ENCODE peak calls at places on chromosomes 13 and 19, in nine cellular contexts. One of them, this sample, is unnamed.

GRCh38 chr19:20503536-20503935 is 62.0 kb downstream of the ZNF737 start:
- DNase-seq in tibial nerve: no peak
- DNase-seq in tibial artery: no peak
- DNase-seq in mucosa of descending colon: no peak
- DNase-seq in fibroblast of pulmonary artery: peak; percentile 25
- DNase-seq in uterus: peak; percentile 35
- DNase-seq in testis: no peak
- DNase-seq in CD4-positive, alpha-beta T cell: no peak
- DNase-seq in colonic mucosa: no peak
- DNase-seq in this sample: no peak

GRCh38 chr13:91346848-91347211 is 657 bp upstream of the MIR17HG start:
- DNase-seq in tibial nerve: no peak
- DNase-seq in tibial artery: no peak
- DNase-seq in mucosa of descending colon: peak; percentile 43
- DNase-seq in fibroblast of pulmonary artery: peak; percentile 7
- DNase-seq in uterus: no peak
- DNase-seq in testis: no peak
- DNase-seq in CD4-positive, alpha-beta T cell: peak; percentile 45
- DNase-seq in colonic mucosa: peak; percentile 42
- DNase-seq in this sample: no peak

GRCh38 chr13:107170270-107170931 is 602.5 kb upstream of the ARGLU1 start:
- DNase-seq in tibial nerve: no peak
- DNase-seq in tibial artery: no peak
- DNase-seq in mucosa of descending colon: no peak
- DNase-seq in fibroblast of pulmonary artery: no peak
- DNase-seq in uterus: no peak
- DNase-seq in testis: no peak
- DNase-seq in CD4-positive, alpha-beta T cell: no peak
- DNase-seq in colonic mucosa: no peak
- DNase-seq in this sample: no peak

GRCh38 chr19:38361633-38362075 is 12.7 kb upstream of the PSMD8 start:
- DNase-seq in tibial nerve: peak; percentile 19
- DNase-seq in tibial artery: peak; percentile 61
- DNase-seq in mucosa of descending colon: peak; percentile 77
- DNase-seq in fibroblast of pulmonary artery: peak; percentile 65
- DNase-seq in uterus: peak; percentile 49
- DNase-seq in testis: peak; percentile 83
- DNase-seq in CD4-positive, alpha-beta T cell: peak; percentile 57
- DNase-seq in colonic mucosa: peak; percentile 84
- DNase-seq in this sample: no peak

GRCh38 chr13:95128045-95128643 is 173.1 kb downstream of the ABCC4 start:
- DNase-seq in tibial nerve: no peak
- DNase-seq in tibial artery: no peak
- DNase-seq in mucosa of descending colon: no peak
- DNase-seq in fibroblast of pulmonary artery: no peak
- DNase-seq in uterus: no peak
- DNase-seq in testis: no peak
- DNase-seq in CD4-positive, alpha-beta T cell: no peak
- DNase-seq in colonic mucosa: no peak
- DNase-seq in this sample: no peak

GRCh38 chr19:39946532-39946931 is 12.1 kb upstream of the FCGBP start:
- DNase-seq in tibial nerve: no peak
- DNase-seq in tibial artery: no peak
- DNase-seq in mucosa of descending colon: no peak
- DNase-seq in fibroblast of pulmonary artery: peak; percentile 47
- DNase-seq in uterus: no peak
- DNase-seq in testis: no peak
- DNase-seq in CD4-positive, alpha-beta T cell: no peak
- DNase-seq in colonic mucosa: no peak
- DNase-seq in this sample: no peak

GRCh38 chr13:23160241-23161175 is 20.3 kb upstream of the SGCG start:
- DNase-seq in tibial nerve: no peak
- DNase-seq in tibial artery: no peak
- DNase-seq in mucosa of descending colon: no peak
- DNase-seq in fibroblast of pulmonary artery: no peak
- DNase-seq in uterus: no peak
- DNase-seq in testis: no peak
- DNase-seq in CD4-positive, alpha-beta T cell: no peak
- DNase-seq in colonic mucosa: no peak
- DNase-seq in this sample: no peak

GRCh38 chr19:9597027-9597426 is 12.7 kb upstream of the ZNF121 start:
- DNase-seq in tibial nerve: no peak
- DNase-seq in tibial artery: no peak
- DNase-seq in mucosa of descending colon: no peak
- DNase-seq in fibroblast of pulmonary artery: peak; percentile 77
- DNase-seq in uterus: no peak
- DNase-seq in testis: no peak
- DNase-seq in CD4-positive, alpha-beta T cell: no peak
- DNase-seq in colonic mucosa: no peak
- DNase-seq in this sample: no peak

GRCh38 chr13:106381083-106381482 is 154.4 kb downstream of the EFNB2 start:
- DNase-seq in tibial nerve: no peak
- DNase-seq in tibial artery: no peak
- DNase-seq in mucosa of descending colon: peak; percentile 10
- DNase-seq in fibroblast of pulmonary artery: peak; percentile 79
- DNase-seq in uterus: no peak
- DNase-seq in testis: no peak
- DNase-seq in CD4-positive, alpha-beta T cell: no peak
- DNase-seq in colonic mucosa: no peak
- DNase-seq in this sample: no peak

GRCh38 chr13:82803341-82803740 is 1078.9 kb downstream of the SLITRK1 start:
- DNase-seq in tibial nerve: no peak
- DNase-seq in tibial artery: no peak
- DNase-seq in mucosa of descending colon: no peak
- DNase-seq in fibroblast of pulmonary artery: peak; percentile 26
- DNase-seq in uterus: no peak
- DNase-seq in testis: no peak
- DNase-seq in CD4-positive, alpha-beta T cell: no peak
- DNase-seq in colonic mucosa: no peak
- DNase-seq in this sample: no peak

GRCh38 chr19:29674374-29675119 is 9.3 kb downstream of the PLEKHF1 start:
- DNase-seq in tibial nerve: no peak
- DNase-seq in tibial artery: no peak
- DNase-seq in mucosa of descending colon: no peak
- DNase-seq in fibroblast of pulmonary artery: no peak
- DNase-seq in uterus: no peak
- DNase-seq in testis: no peak
- DNase-seq in CD4-positive, alpha-beta T cell: no peak
- DNase-seq in colonic mucosa: no peak
- DNase-seq in this sample: no peak

GRCh38 chr19:518292-519231 is 11.3 kb downstream of the TPGS1 start:
- DNase-seq in tibial nerve: no peak
- DNase-seq in tibial artery: no peak
- DNase-seq in mucosa of descending colon: peak; percentile 59
- DNase-seq in fibroblast of pulmonary artery: peak; percentile 74
- DNase-seq in uterus: peak; percentile 56
- DNase-seq in testis: no peak
- DNase-seq in CD4-positive, alpha-beta T cell: peak; percentile 70
- DNase-seq in colonic mucosa: no peak
- DNase-seq in this sample: no peak
- TF ChIP-seq CTCF in tibial nerve: no peak
- TF ChIP-seq CTCF in tibial artery: no peak
- TF ChIP-seq CTCF in mucosa of descending colon: no peak
- TF ChIP-seq CTCF in fibroblast of pulmonary artery: no peak
- TF ChIP-seq CTCF in uterus: peak; percentile 5
- TF ChIP-seq CTCF in testis: no peak
- TF ChIP-seq CTCF in CD4-positive, alpha-beta T cell: peak; percentile 17
- TF ChIP-seq CTCF in colonic mucosa: no peak
- TF ChIP-seq CTCF in this sample: no peak

DNA sequence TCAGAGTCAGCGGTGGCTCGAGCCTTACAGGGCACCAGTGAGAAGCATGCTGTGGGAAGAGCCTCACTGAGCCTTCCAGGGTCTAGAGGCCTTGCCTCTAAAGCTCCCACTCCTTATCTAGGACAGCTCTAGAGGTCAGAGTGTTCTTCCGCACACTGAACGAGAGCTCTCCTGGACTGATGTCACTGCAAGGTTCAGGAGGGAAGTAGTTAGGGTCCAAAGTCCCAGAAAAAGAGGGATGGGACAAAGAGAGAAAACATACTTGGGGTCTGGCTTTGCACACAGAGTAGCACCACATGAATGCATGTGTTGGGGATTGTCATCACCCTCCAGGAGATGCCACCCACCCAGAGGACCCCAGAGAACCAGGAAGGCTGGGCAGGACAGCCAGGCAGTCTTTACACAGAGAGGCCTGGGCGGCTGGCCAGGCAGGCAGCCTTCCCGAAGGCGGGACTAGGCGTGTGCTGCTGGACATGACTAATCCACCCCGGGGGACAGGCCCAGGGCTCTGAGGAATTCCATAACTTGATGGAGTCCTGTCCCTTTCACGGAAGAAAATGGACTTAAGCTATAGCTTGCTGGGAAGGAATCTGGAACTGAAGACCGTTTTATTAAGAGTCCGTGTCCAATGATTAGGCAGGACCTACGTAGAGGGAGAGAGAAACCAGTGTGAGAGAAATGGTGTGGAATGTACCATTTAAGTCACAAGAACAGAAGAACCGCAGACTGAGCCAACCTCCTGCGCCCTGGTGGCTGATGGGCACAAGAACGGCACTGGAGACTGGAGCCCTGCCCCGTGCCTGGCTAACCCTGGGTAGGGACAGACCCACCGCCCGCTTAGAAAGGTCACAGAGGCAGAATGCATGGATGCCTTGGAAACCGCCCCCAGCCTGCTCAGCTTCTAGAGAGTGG is 16.7 kb upstream of the EPHX3 start:
- DNase-seq in tibial nerve: peak; percentile 77
- DNase-seq in tibial artery: peak; percentile 94
- DNase-seq in mucosa of descending colon: peak; percentile 67
- DNase-seq in fibroblast of pulmonary artery: peak; percentile 91
- DNase-seq in uterus: peak; percentile 84
- DNase-seq in testis: peak; percentile 81
- DNase-seq in CD4-positive, alpha-beta T cell: no peak
- DNase-seq in colonic mucosa: peak; percentile 72
- DNase-seq in this sample: no peak
- TF ChIP-seq CTCF in tibial nerve: no peak
- TF ChIP-seq CTCF in tibial artery: peak; percentile 22
- TF ChIP-seq CTCF in mucosa of descending colon: no peak
- TF ChIP-seq CTCF in fibroblast of pulmonary artery: no peak
- TF ChIP-seq CTCF in uterus: no peak
- TF ChIP-seq CTCF in testis: no peak
- TF ChIP-seq CTCF in CD4-positive, alpha-beta T cell: no peak
- TF ChIP-seq CTCF in colonic mucosa: no peak
- TF ChIP-seq CTCF in this sample: no peak

GRCh38 chr13:68927387-68928026 is 1180.1 kb upstream of the ATXN8OS start:
- DNase-seq in tibial nerve: no peak
- DNase-seq in tibial artery: no peak
- DNase-seq in mucosa of descending colon: peak; percentile 1
- DNase-seq in fibroblast of pulmonary artery: no peak
- DNase-seq in uterus: no peak
- DNase-seq in testis: peak; percentile 60
- DNase-seq in CD4-positive, alpha-beta T cell: no peak
- DNase-seq in colonic mucosa: no peak
- DNase-seq in this sample: no peak
- TF ChIP-seq CTCF in tibial nerve: no peak
- TF ChIP-seq CTCF in tibial artery: no peak
- TF ChIP-seq CTCF in mucosa of descending colon: no peak
- TF ChIP-seq CTCF in fibroblast of pulmonary artery: no peak
- TF ChIP-seq CTCF in uterus: no peak
- TF ChIP-seq CTCF in testis: peak; percentile 50
- TF ChIP-seq CTCF in CD4-positive, alpha-beta T cell: no peak
- TF ChIP-seq CTCF in colonic mucosa: no peak
- TF ChIP-seq CTCF in this sample: no peak

GRCh38 chr13:112901951-112902651 is 66.9 kb upstream of the MCF2L start:
- DNase-seq in tibial nerve: no peak
- DNase-seq in tibial artery: no peak
- DNase-seq in mucosa of descending colon: no peak
- DNase-seq in fibroblast of pulmonary artery: no peak
- DNase-seq in uterus: no peak
- DNase-seq in testis: no peak
- DNase-seq in CD4-positive, alpha-beta T cell: no peak
- DNase-seq in colonic mucosa: no peak
- DNase-seq in this sample: no peak
- TF ChIP-seq CTCF in tibial nerve: no peak
- TF ChIP-seq CTCF in tibial artery: no peak
- TF ChIP-seq CTCF in mucosa of descending colon: no peak
- TF ChIP-seq CTCF in fibroblast of pulmonary artery: no peak
- TF ChIP-seq CTCF in uterus: no peak
- TF ChIP-seq CTCF in testis: no peak
- TF ChIP-seq CTCF in CD4-positive, alpha-beta T cell: no peak
- TF ChIP-seq CTCF in colonic mucosa: no peak
- TF ChIP-seq CTCF in this sample: no peak

GRCh38 chr19:13151605-13152355 is 1.6 kb downstream of the IER2 start:
- DNase-seq in tibial nerve: peak; percentile 97
- DNase-seq in tibial artery: peak; percentile 96
- DNase-seq in mucosa of descending colon: peak; percentile 98
- DNase-seq in fibroblast of pulmonary artery: peak; percentile 98
- DNase-seq in uterus: peak; percentile 98
- DNase-seq in testis: peak; percentile 97
- DNase-seq in CD4-positive, alpha-beta T cell: peak; percentile 96
- DNase-seq in colonic mucosa: peak; percentile 98
- DNase-seq in this sample: peak; percentile 92
- TF ChIP-seq CTCF in tibial nerve: no peak
- TF ChIP-seq CTCF in tibial artery: peak; percentile 26
- TF ChIP-seq CTCF in mucosa of descending colon: no peak
- TF ChIP-seq CTCF in fibroblast of pulmonary artery: peak; percentile 12
- TF ChIP-seq CTCF in uterus: peak; percentile 17
- TF ChIP-seq CTCF in testis: no peak
- TF ChIP-seq CTCF in CD4-positive, alpha-beta T cell: no peak
- TF ChIP-seq CTCF in colonic mucosa: no peak
- TF ChIP-seq CTCF in this sample: no peak

DNA sequence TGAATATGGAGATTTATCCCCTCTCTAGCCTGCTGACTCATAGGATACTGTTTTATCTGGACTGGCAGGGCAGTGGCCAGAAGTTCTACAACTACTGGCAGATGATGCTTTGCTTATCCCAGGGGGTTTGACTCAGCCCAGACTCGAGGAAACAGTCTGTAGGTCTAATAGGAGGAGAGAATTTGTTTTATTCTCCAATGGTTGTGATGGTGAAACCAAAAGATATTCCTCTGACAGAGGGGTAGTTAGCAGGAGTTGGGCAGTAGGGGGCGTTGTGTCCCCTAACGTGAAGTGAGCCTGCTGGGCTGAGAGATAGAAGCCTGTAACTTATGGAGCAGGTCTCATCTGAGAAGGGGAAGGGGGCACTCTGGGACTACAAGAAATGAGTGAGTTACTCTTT is 74.9 kb downstream of the WTIP start:
- DNase-seq in tibial nerve: peak; percentile 12
- DNase-seq in tibial artery: no peak
- DNase-seq in mucosa of descending colon: peak; percentile 45
- DNase-seq in fibroblast of pulmonary artery: peak; percentile 19
- DNase-seq in uterus: no peak
- DNase-seq in testis: peak; percentile 62
- DNase-seq in CD4-positive, alpha-beta T cell: no peak
- DNase-seq in colonic mucosa: no peak
- DNase-seq in this sample: no peak
- TF ChIP-seq CTCF in tibial nerve: no peak
- TF ChIP-seq CTCF in tibial artery: no peak
- TF ChIP-seq CTCF in mucosa of descending colon: no peak
- TF ChIP-seq CTCF in fibroblast of pulmonary artery: peak; percentile 31
- TF ChIP-seq CTCF in uterus: no peak
- TF ChIP-seq CTCF in testis: peak; percentile 33
- TF ChIP-seq CTCF in CD4-positive, alpha-beta T cell: no peak
- TF ChIP-seq CTCF in colonic mucosa: no peak
- TF ChIP-seq CTCF in this sample: no peak

GRCh38 chr13:20035130-20035529 is 76.6 kb downstream of the ZMYM2 start:
- DNase-seq in tibial nerve: no peak
- DNase-seq in tibial artery: no peak
- DNase-seq in mucosa of descending colon: no peak
- DNase-seq in fibroblast of pulmonary artery: peak; percentile 18
- DNase-seq in uterus: no peak
- DNase-seq in testis: no peak
- DNase-seq in CD4-positive, alpha-beta T cell: no peak
- DNase-seq in colonic mucosa: no peak
- DNase-seq in this sample: no peak
- TF ChIP-seq CTCF in tibial nerve: no peak
- TF ChIP-seq CTCF in tibial artery: no peak
- TF ChIP-seq CTCF in mucosa of descending colon: no peak
- TF ChIP-seq CTCF in fibroblast of pulmonary artery: no peak
- TF ChIP-seq CTCF in uterus: no peak
- TF ChIP-seq CTCF in testis: no peak
- TF ChIP-seq CTCF in CD4-positive, alpha-beta T cell: no peak
- TF ChIP-seq CTCF in colonic mucosa: no peak
- TF ChIP-seq CTCF in this sample: no peak

GRCh38 chr13:89554801-89555200 is 1792.7 kb upstream of the MIR17HG start:
- DNase-seq in tibial nerve: no peak
- DNase-seq in tibial artery: no peak
- DNase-seq in mucosa of descending colon: no peak
- DNase-seq in fibroblast of pulmonary artery: peak; percentile 2
- DNase-seq in uterus: no peak
- DNase-seq in testis: no peak
- DNase-seq in CD4-positive, alpha-beta T cell: no peak
- DNase-seq in colonic mucosa: no peak
- DNase-seq in this sample: no peak
- TF ChIP-seq CTCF in tibial nerve: no peak
- TF ChIP-seq CTCF in tibial artery: no peak
- TF ChIP-seq CTCF in mucosa of descending colon: no peak
- TF ChIP-seq CTCF in fibroblast of pulmonary artery: no peak
- TF ChIP-seq CTCF in uterus: no peak
- TF ChIP-seq CTCF in testis: no peak
- TF ChIP-seq CTCF in CD4-positive, alpha-beta T cell: no peak
- TF ChIP-seq CTCF in colonic mucosa: no peak
- TF ChIP-seq CTCF in this sample: no peak